ENCODE peak calls at places on chromosome 22, in seven cellular contexts. One of them, this sample, is unnamed. For H3K27me3, the result is how much of the 10 kb centered on the place peaks cover.

GRCh38 chr22:39208013-39208680 is 36.6 kb downstream of the PDGFB start:
- DNase-seq in HCT116: no peak
- DNase-seq in neural progenitor cell: no peak
- DNase-seq in adipocyte: no peak
- DNase-seq in H9: peak
- DNase-seq in mammary epithelial cell: no peak
- DNase-seq in GM23248: no peak
- DNase-seq in this sample: no peak

GRCh38 chr22:50710221-50710620 is 27.8 kb upstream of the ACR start:
- DNase-seq in HCT116: no peak
- DNase-seq in neural progenitor cell: no peak
- DNase-seq in adipocyte: no peak
- DNase-seq in H9: no peak
- DNase-seq in mammary epithelial cell: no peak
- DNase-seq in GM23248: no peak
- DNase-seq in this sample: no peak

GRCh38 chr22:18044548-18045271 is 20.3 kb upstream of the MICAL3 start:
- DNase-seq in HCT116: no peak
- DNase-seq in neural progenitor cell: no peak
- DNase-seq in adipocyte: no peak
- DNase-seq in H9: no peak
- DNase-seq in mammary epithelial cell: no peak
- DNase-seq in GM23248: no peak
- DNase-seq in this sample: peak

GRCh38 chr22:28983190-28983589 is 78.4 kb downstream of the C22orf31 start:
- DNase-seq in HCT116: no peak
- DNase-seq in neural progenitor cell: no peak
- DNase-seq in adipocyte: no peak
- DNase-seq in H9: no peak
- DNase-seq in mammary epithelial cell: peak
- DNase-seq in GM23248: no peak
- DNase-seq in this sample: no peak

GRCh38 chr22:35155403-35156025 is 89.6 kb downstream of the ISX start:
- DNase-seq in HCT116: no peak
- DNase-seq in neural progenitor cell: peak
- DNase-seq in adipocyte: no peak
- DNase-seq in H9: no peak
- DNase-seq in mammary epithelial cell: no peak
- DNase-seq in GM23248: no peak
- DNase-seq in this sample: no peak

GRCh38 chr22:27461470-27461869 is 340.1 kb downstream of the MN1 start:
- DNase-seq in HCT116: no peak
- DNase-seq in neural progenitor cell: peak
- DNase-seq in adipocyte: peak
- DNase-seq in H9: peak
- DNase-seq in mammary epithelial cell: peak
- DNase-seq in GM23248: peak
- DNase-seq in this sample: peak

GRCh38 chr22:18970948-18971315 is 34.8 kb upstream of the PRODH start:
- DNase-seq in HCT116: no peak
- DNase-seq in neural progenitor cell: peak
- DNase-seq in adipocyte: no peak
- DNase-seq in H9: no peak
- DNase-seq in mammary epithelial cell: no peak
- DNase-seq in GM23248: no peak
- DNase-seq in this sample: no peak

GRCh38 chr22:47588583-47588970 is 826.1 kb downstream of the TBC1D22A start:
- DNase-seq in HCT116: no peak
- DNase-seq in neural progenitor cell: no peak
- DNase-seq in adipocyte: no peak
- DNase-seq in H9: no peak
- DNase-seq in mammary epithelial cell: no peak
- DNase-seq in GM23248: no peak
- DNase-seq in this sample: no peak

GRCh38 chr22:43555561-43556515 is 144.0 kb downstream of the MPPED1 start:
- DNase-seq in HCT116: no peak
- DNase-seq in neural progenitor cell: no peak
- DNase-seq in adipocyte: no peak
- DNase-seq in H9: no peak
- DNase-seq in mammary epithelial cell: no peak
- DNase-seq in GM23248: no peak
- DNase-seq in this sample: no peak

GRCh38 chr22:39313258-39314001 is 6.0 kb downstream of the RPL3 start:
- DNase-seq in HCT116: no peak
- DNase-seq in neural progenitor cell: no peak
- DNase-seq in adipocyte: no peak
- DNase-seq in H9: no peak
- DNase-seq in mammary epithelial cell: no peak
- DNase-seq in GM23248: no peak
- DNase-seq in this sample: no peak

GRCh38 chr22:30235687-30236170 is 10.8 kb downstream of the LIF start:
- DNase-seq in HCT116: no peak
- DNase-seq in neural progenitor cell: no peak
- DNase-seq in adipocyte: peak
- DNase-seq in H9: no peak
- DNase-seq in mammary epithelial cell: peak
- DNase-seq in GM23248: peak
- DNase-seq in this sample: peak

GRCh38 chr22:47307326-47307725 is 544.9 kb downstream of the TBC1D22A start:
- DNase-seq in HCT116: no peak
- DNase-seq in neural progenitor cell: no peak
- DNase-seq in adipocyte: peak
- DNase-seq in H9: no peak
- DNase-seq in mammary epithelial cell: no peak
- DNase-seq in GM23248: peak
- DNase-seq in this sample: no peak

GRCh38 chr22:34105461-34106062 is 185.3 kb upstream of the LARGE1 start:
- DNase-seq in HCT116: no peak
- DNase-seq in neural progenitor cell: peak
- DNase-seq in adipocyte: peak
- DNase-seq in H9: peak
- DNase-seq in mammary epithelial cell: peak
- DNase-seq in GM23248: peak
- DNase-seq in this sample: no peak

GRCh38 chr22:47631571-47632102 is 869.2 kb downstream of the TBC1D22A start:
- DNase-seq in HCT116: peak
- DNase-seq in neural progenitor cell: no peak
- DNase-seq in adipocyte: no peak
- DNase-seq in H9: no peak
- DNase-seq in mammary epithelial cell: no peak
- DNase-seq in GM23248: no peak
- DNase-seq in this sample: no peak

GRCh38 chr22:40567106-40567505 is 69.4 kb downstream of the MRTFA start:
- DNase-seq in HCT116: no peak
- DNase-seq in neural progenitor cell: no peak
- DNase-seq in adipocyte: peak
- DNase-seq in H9: no peak
- DNase-seq in mammary epithelial cell: peak
- DNase-seq in GM23248: peak
- DNase-seq in this sample: peak

GRCh38 chr22:39128508-39128907 is 24.0 kb downstream of the CBX7 start:
- DNase-seq in HCT116: no peak
- DNase-seq in neural progenitor cell: no peak
- DNase-seq in adipocyte: no peak
- DNase-seq in H9: no peak
- DNase-seq in mammary epithelial cell: no peak
- DNase-seq in GM23248: no peak
- DNase-seq in this sample: no peak

GRCh38 chr22:29658171-29658570 is 54.7 kb downstream of the NF2 start:
- DNase-seq in HCT116: no peak
- DNase-seq in neural progenitor cell: no peak
- DNase-seq in adipocyte: no peak
- DNase-seq in H9: no peak
- DNase-seq in mammary epithelial cell: no peak
- DNase-seq in GM23248: no peak
- DNase-seq in this sample: no peak

GRCh38 chr22:42796081-42796480 is 61.0 kb downstream of the ARFGAP3 start:
- DNase-seq in HCT116: no peak
- DNase-seq in neural progenitor cell: no peak
- DNase-seq in adipocyte: no peak
- DNase-seq in H9: no peak
- DNase-seq in mammary epithelial cell: no peak
- DNase-seq in GM23248: no peak
- DNase-seq in this sample: no peak

GRCh38 chr22:45262195-45262930 is 21.7 kb upstream of the KIAA0930 start:
- DNase-seq in HCT116: no peak
- DNase-seq in neural progenitor cell: no peak
- DNase-seq in adipocyte: no peak
- DNase-seq in H9: no peak
- DNase-seq in mammary epithelial cell: no peak
- DNase-seq in GM23248: no peak
- DNase-seq in this sample: no peak

GRCh38 chr22:45265546-45265945 is 19.2 kb upstream of the UPK3A start:
- DNase-seq in HCT116: no peak
- DNase-seq in neural progenitor cell: no peak
- DNase-seq in adipocyte: no peak
- DNase-seq in H9: no peak
- DNase-seq in mammary epithelial cell: no peak
- DNase-seq in GM23248: no peak
- DNase-seq in this sample: peak

GRCh38 chr22:45262931-45263789 is 21.6 kb upstream of the UPK3A start:
- DNase-seq in HCT116: no peak
- DNase-seq in neural progenitor cell: no peak
- DNase-seq in adipocyte: no peak
- DNase-seq in H9: no peak
- DNase-seq in mammary epithelial cell: no peak
- DNase-seq in GM23248: peak
- DNase-seq in this sample: no peak

GRCh38 chr22:45261407-45262088 is 20.9 kb upstream of the KIAA0930 start:
- DNase-seq in HCT116: no peak
- DNase-seq in neural progenitor cell: no peak
- DNase-seq in adipocyte: no peak
- DNase-seq in H9: no peak
- DNase-seq in mammary epithelial cell: no peak
- DNase-seq in GM23248: no peak
- DNase-seq in this sample: no peak

GRCh38 chr22:45263790-45264269 is 20.9 kb upstream of the UPK3A start:
- DNase-seq in HCT116: peak
- DNase-seq in neural progenitor cell: peak
- DNase-seq in adipocyte: peak
- DNase-seq in H9: peak
- DNase-seq in mammary epithelial cell: peak
- DNase-seq in GM23248: peak
- DNase-seq in this sample: peak
- H3K9ac ChIP-seq in HCT116: peak
- H3K9ac ChIP-seq in neural progenitor cell: no peak
- H3K9ac ChIP-seq in adipocyte: peak
- H3K9ac ChIP-seq in H9: no peak
- H3K9ac ChIP-seq in mammary epithelial cell: no peak
- H3K9ac ChIP-seq in GM23248: peak
- H3K9ac ChIP-seq in this sample: no peak

GRCh38 chr22:36164621-36165020 is 4.1 kb upstream of the APOL3 start:
- DNase-seq in HCT116: no peak
- DNase-seq in neural progenitor cell: no peak
- DNase-seq in adipocyte: no peak
- DNase-seq in H9: no peak
- DNase-seq in mammary epithelial cell: no peak
- DNase-seq in GM23248: no peak
- DNase-seq in this sample: no peak
- H3K27me3 ChIP-seq in HCT116: under half
- H3K27me3 ChIP-seq in neural progenitor cell: under half
- H3K27me3 ChIP-seq in adipocyte: under half
- H3K27me3 ChIP-seq in H9: under half
- H3K27me3 ChIP-seq in mammary epithelial cell: under half
- H3K27me3 ChIP-seq in GM23248: under half
- H3K27me3 ChIP-seq in this sample: under half

GRCh38 chr22:37487129-37487528 is 945 bp upstream of the MFNG start:
- DNase-seq in HCT116: no peak
- DNase-seq in neural progenitor cell: no peak
- DNase-seq in adipocyte: no peak
- DNase-seq in H9: no peak
- DNase-seq in mammary epithelial cell: no peak
- DNase-seq in GM23248: no peak
- DNase-seq in this sample: no peak
- H3K9ac ChIP-seq in HCT116: no peak
- H3K9ac ChIP-seq in neural progenitor cell: no peak
- H3K9ac ChIP-seq in adipocyte: no peak
- H3K9ac ChIP-seq in H9: no peak
- H3K9ac ChIP-seq in mammary epithelial cell: no peak
- H3K9ac ChIP-seq in GM23248: no peak
- H3K9ac ChIP-seq in this sample: no peak

GRCh38 chr22:49534386-49534785 is 293.3 kb downstream of the BRD1 start:
- DNase-seq in HCT116: no peak
- DNase-seq in neural progenitor cell: peak
- DNase-seq in adipocyte: no peak
- DNase-seq in H9: peak
- DNase-seq in mammary epithelial cell: no peak
- DNase-seq in GM23248: no peak
- DNase-seq in this sample: no peak

GRCh38 chr22:49531533-49531895 is 296.2 kb downstream of the BRD1 start:
- DNase-seq in HCT116: no peak
- DNase-seq in neural progenitor cell: no peak
- DNase-seq in adipocyte: no peak
- DNase-seq in H9: no peak
- DNase-seq in mammary epithelial cell: no peak
- DNase-seq in GM23248: no peak
- DNase-seq in this sample: no peak

GRCh38 chr22:49535126-49535525 is 292.5 kb downstream of the BRD1 start:
- DNase-seq in HCT116: no peak
- DNase-seq in neural progenitor cell: no peak
- DNase-seq in adipocyte: no peak
- DNase-seq in H9: peak
- DNase-seq in mammary epithelial cell: no peak
- DNase-seq in GM23248: no peak
- DNase-seq in this sample: no peak

GRCh38 chr22:49533886-49534285 is 293.8 kb downstream of the BRD1 start:
- DNase-seq in HCT116: no peak
- DNase-seq in neural progenitor cell: no peak
- DNase-seq in adipocyte: no peak
- DNase-seq in H9: no peak
- DNase-seq in mammary epithelial cell: no peak
- DNase-seq in GM23248: no peak
- DNase-seq in this sample: no peak

DNA sequence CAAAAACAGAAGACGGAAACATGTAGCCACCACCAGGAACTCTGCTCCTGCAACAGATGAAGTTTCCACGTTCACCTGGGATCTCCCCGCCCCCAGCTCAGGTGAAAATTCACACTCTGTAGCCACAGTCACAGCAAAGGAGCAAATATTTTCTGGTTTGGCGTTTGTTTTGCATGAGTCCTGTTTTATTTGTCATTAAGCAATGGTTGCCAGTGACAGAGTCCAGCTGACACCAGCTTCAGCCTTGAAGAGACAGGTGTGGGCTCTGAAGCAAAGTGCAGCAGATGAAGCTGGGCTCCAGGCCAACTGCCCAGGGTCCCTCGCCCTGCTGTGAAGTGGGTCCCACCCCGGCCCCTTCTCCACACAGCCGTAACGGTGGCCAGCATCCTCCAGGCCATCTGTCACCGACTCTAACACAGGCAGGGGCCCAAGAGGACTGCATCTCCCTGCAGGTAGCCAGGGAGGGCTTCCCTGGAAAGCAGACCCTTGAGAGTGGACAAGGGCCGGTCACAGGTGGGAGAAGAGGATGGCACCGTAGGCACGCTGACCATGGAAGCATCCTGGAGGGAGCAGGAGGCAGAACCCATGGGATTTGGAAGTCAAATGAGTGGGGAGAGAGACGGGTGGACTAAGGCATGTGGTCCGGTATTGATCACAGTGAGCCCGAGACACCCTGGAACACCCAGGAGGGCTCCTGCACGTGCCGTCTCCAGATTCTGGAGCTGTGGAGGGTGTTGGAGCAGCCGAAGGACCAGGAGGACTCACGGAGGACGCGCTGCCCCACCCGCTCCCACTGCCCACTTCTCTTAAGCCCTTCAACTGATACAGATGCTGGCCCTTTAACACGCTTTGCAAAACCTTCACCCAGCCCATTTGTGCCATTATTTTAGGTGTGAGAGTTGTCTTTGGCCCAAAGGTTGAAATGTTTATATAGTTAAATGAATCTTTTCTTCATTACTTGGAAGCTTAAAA is 294.6 kb downstream of the BRD1 start:
- DNase-seq in HCT116: no peak
- DNase-seq in neural progenitor cell: no peak
- DNase-seq in adipocyte: no peak
- DNase-seq in H9: no peak
- DNase-seq in mammary epithelial cell: no peak
- DNase-seq in GM23248: no peak
- DNase-seq in this sample: no peak
- H3K27me3 ChIP-seq in HCT116: under half
- H3K27me3 ChIP-seq in neural progenitor cell: under half
- H3K27me3 ChIP-seq in adipocyte: under half
- H3K27me3 ChIP-seq in H9: under half
- H3K27me3 ChIP-seq in mammary epithelial cell: under half
- H3K27me3 ChIP-seq in GM23248: under half
- H3K27me3 ChIP-seq in this sample: under half